ENCODE peak calls at places on chromosome 16, in eight cellular contexts. V, L, P, J, F, U, K and T are unnamed samples.

GRCh38 chr16:1510941-1511351 is 17.8 kb downstream of the TELO2 start:
- DNase-seq in V (no peak), L (no peak), P (no peak), J (no peak), F (no peak), U (no peak), K (peak), T (no peak)

GRCh38 chr16:88619859-88620655 is 18.3 kb upstream of the IL17C start:
- DNase-seq in V (peak), L (no peak), P (no peak), J (no peak), F (peak), U (no peak), K (no peak), T (no peak)

GRCh38 chr16:51113254-51114125 is 37.6 kb downstream of the SALL1 start:
- DNase-seq in V (no peak), L (no peak), P (no peak), J (no peak), F (no peak), U (no peak), K (peak), T (no peak)

GRCh38 chr16:24975428-24975889 is 39.7 kb downstream of the ARHGAP17 start:
- DNase-seq in V (no peak), L (no peak), P (no peak), J (no peak), F (no peak), U (peak), K (no peak), T (no peak)

GRCh38 chr16:74785031-74785430 is 10.4 kb upstream of the FA2H start:
- DNase-seq in V (no peak), L (no peak), P (no peak), J (no peak), F (no peak), U (no peak), K (no peak), T (no peak)

GRCh38 chr16:21100447-21100846 is 50.2 kb downstream of the DNAH3 start:
- DNase-seq in V (peak), L (no peak), P (no peak), J (no peak), F (no peak), U (peak), K (no peak), T (no peak)

GRCh38 chr16:56087636-56088035 is 103.7 kb upstream of the GNAO1 start:
- DNase-seq in V (no peak), L (no peak), P (no peak), J (no peak), F (no peak), U (no peak), K (no peak), T (no peak)

GRCh38 chr16:75614247-75614897 is 8.7 kb downstream of the ADAT1 start:
- DNase-seq in V (no peak), L (no peak), P (no peak), J (no peak), F (no peak), U (peak), K (no peak), T (no peak)

GRCh38 chr16:19502395-19503131 is 19.3 kb downstream of the GDE1 start:
- DNase-seq in V (no peak), L (peak), P (peak), J (peak), F (peak), U (peak), K (peak), T (peak)

GRCh38 chr16:12271006-12271405 is 294.5 kb downstream of the SNX29 start:
- DNase-seq in V (no peak), L (no peak), P (peak), J (no peak), F (no peak), U (peak), K (peak), T (peak)

GRCh38 chr16:69535123-69536050 is 30.4 kb upstream of the NFAT5 start:
- DNase-seq in V (no peak), L (no peak), P (no peak), J (no peak), F (no peak), U (peak), K (no peak), T (no peak)

GRCh38 chr16:23785842-23786241 is 31.0 kb downstream of the CHP2 start:
- DNase-seq in V (no peak), L (no peak), P (no peak), J (no peak), F (no peak), U (no peak), K (no peak), T (no peak)

GRCh38 chr16:50627419-50627818 is 53.7 kb downstream of the SNX20 start:
- DNase-seq in V (no peak), L (peak), P (no peak), J (no peak), F (peak), U (peak), K (peak), T (peak)

GRCh38 chr16:4908854-4909401 is 28.0 kb downstream of the PPL start:
- DNase-seq in V (no peak), L (no peak), P (no peak), J (no peak), F (no peak), U (no peak), K (no peak), T (no peak)

GRCh38 chr16:23432176-23433128 is 20.5 kb downstream of the COG7 start:
- DNase-seq in V (no peak), L (no peak), P (no peak), J (no peak), F (no peak), U (no peak), K (no peak), T (no peak)

GRCh38 chr16:22890976-22891375 is 77.0 kb downstream of the HS3ST2 start:
- DNase-seq in V (no peak), L (no peak), P (no peak), J (no peak), F (no peak), U (no peak), K (no peak), T (no peak)

GRCh38 chr16:89104303-89104702 is 10.7 kb downstream of the ACSF3 start:
- DNase-seq in V (no peak), L (no peak), P (no peak), J (no peak), F (no peak), U (no peak), K (no peak), T (no peak)

GRCh38 chr16:68354816-68355215 is 44.0 kb downstream of the PRMT7 start:
- DNase-seq in V (no peak), L (no peak), P (no peak), J (no peak), F (no peak), U (no peak), K (no peak), T (no peak)

GRCh38 chr16:58970775-58971174 is 236.7 kb upstream of the GOT2 start:
- DNase-seq in V (no peak), L (no peak), P (no peak), J (no peak), F (no peak), U (no peak), K (no peak), T (no peak)

GRCh38 chr16:9955677-9956076 is 226.6 kb downstream of the GRIN2A start:
- DNase-seq in V (no peak), L (no peak), P (no peak), J (no peak), F (no peak), U (no peak), K (no peak), T (no peak)

GRCh38 chr16:56861756-56862155 is 3.3 kb upstream of the SLC12A3 start:
- DNase-seq in V (no peak), L (no peak), P (no peak), J (no peak), F (no peak), U (no peak), K (no peak), T (no peak)

GRCh38 chr16:58582971-58583765 is 46.5 kb downstream of the CNOT1 start:
- DNase-seq in V (no peak), L (no peak), P (no peak), J (peak), F (no peak), U (peak), K (peak), T (no peak)

GRCh38 chr16:89294486-89294885 is 77.0 kb downstream of the ZNF778 start:
- DNase-seq in V (no peak), L (no peak), P (no peak), J (no peak), F (no peak), U (no peak), K (no peak), T (no peak)

GRCh38 chr16:49651980-49652379 is 203.9 kb downstream of the ZNF423 start:
- DNase-seq in V (no peak), L (no peak), P (no peak), J (no peak), F (no peak), U (no peak), K (no peak), T (no peak)

GRCh38 chr16:89319883-89320716 is 102.6 kb downstream of the ZNF778 start:
- DNase-seq in V (no peak), L (no peak), P (peak), J (no peak), F (no peak), U (peak), K (no peak), T (peak)

GRCh38 chr16:23670137-23670776 is 8.4 kb upstream of the PLK1 start:
- DNase-seq in V (peak), L (no peak), P (no peak), J (no peak), F (no peak), U (peak), K (no peak), T (no peak)

GRCh38 chr16:11824362-11824761 is 27.0 kb downstream of the RSL1D1 start:
- DNase-seq in V (no peak), L (peak), P (no peak), J (no peak), F (no peak), U (peak), K (no peak), T (peak)

GRCh38 chr16:24729967-24730815 is 740 bp downstream of the TNRC6A start:
- DNase-seq in V (no peak), L (peak), P (peak), J (no peak), F (no peak), U (peak), K (peak), T (peak)

GRCh38 chr16:56288019-56288418 is 96.7 kb downstream of the GNAO1 start:
- DNase-seq in V (no peak), L (no peak), P (no peak), J (no peak), F (no peak), U (no peak), K (no peak), T (no peak)

GRCh38 chr16:75550211-75550662 is 5.8 kb downstream of the TMEM231 start:
- DNase-seq in V (no peak), L (peak), P (no peak), J (no peak), F (no peak), U (peak), K (peak), T (no peak)

GRCh38 chr16:34078697-34079096 is 619.3 kb downstream of the TP53TG3F start:
- DNase-seq in V (peak), L (no peak), P (no peak), J (peak), F (no peak), U (peak), K (no peak), T (no peak)

GRCh38 chr16:3023415-3023668 is 400 bp downstream of the HCFC1R1 start:
- DNase-seq in V (no peak), L (peak), P (peak), J (no peak), F (peak), U (peak), K (peak), T (peak)

DNA sequence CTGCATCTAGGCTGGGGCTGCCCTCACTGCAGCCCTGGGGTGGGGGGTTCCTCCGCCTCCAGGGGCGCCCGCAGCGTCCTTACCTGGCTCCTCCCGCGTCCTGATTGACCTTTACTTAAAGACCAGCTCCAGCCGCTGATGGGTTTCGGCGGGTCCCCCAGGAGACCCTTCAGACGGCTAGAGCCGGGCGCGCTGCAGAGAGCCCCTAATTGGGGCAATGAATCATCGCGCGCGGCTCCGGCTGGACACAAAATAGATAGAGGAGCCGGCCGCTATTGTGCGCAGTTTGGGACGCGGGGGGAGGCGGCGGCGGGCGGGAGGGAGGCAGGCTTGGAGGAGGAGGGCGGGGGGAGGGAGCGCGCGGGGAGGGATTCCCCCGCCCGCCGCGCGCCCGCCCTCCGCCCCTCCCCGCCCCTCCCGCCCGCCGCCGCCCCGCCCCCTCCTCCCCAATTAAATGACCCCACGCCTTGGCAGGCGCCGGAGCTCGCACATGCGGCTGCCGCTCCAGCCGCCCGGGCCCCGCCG is 56.5 kb upstream of the CIBAR2 start:
- DNase-seq in V (no peak), L (peak), P (peak), J (no peak), F (no peak), U (peak), K (peak), T (peak)
- H3K4me3 ChIP-seq in V (peak), L (peak), P (peak), J (peak), F (no peak), U (peak), K (peak), T (no peak)

DNA sequence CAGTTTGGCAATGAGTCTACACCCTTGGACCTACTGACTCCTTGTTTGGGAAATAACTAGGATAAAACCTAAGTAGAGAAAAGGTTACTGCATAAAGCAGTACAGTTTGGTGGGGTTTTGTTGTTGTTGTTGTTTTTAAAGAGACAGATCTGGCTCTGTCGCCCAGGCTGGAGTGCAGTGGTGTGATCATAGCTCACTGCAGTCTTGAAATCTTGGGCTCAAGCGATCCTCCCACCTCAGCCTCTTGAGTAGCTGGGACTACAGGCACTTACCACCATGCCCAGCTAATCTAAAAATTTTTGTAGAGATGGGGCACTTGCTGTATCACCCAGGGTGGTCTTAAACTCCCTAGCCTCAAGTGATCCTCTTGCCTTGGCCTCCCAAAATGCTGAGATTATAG is 1.2 kb downstream of the PDP2 start:
- DNase-seq in V (no peak), L (no peak), P (no peak), J (no peak), F (no peak), U (no peak), K (no peak), T (no peak)
- H3K4me3 ChIP-seq in V (peak), L (no peak), P (peak), J (peak), F (no peak), U (peak), K (peak), T (no peak)

GRCh38 chr16:73071131-73071940 is 23.4 kb upstream of the ZFHX3 start:
- DNase-seq in V (no peak), L (no peak), P (no peak), J (no peak), F (no peak), U (peak), K (peak), T (peak)
- H3K4me3 ChIP-seq in V (no peak), L (no peak), P (no peak), J (no peak), F (no peak), U (peak), K (peak), T (no peak)

DNA sequence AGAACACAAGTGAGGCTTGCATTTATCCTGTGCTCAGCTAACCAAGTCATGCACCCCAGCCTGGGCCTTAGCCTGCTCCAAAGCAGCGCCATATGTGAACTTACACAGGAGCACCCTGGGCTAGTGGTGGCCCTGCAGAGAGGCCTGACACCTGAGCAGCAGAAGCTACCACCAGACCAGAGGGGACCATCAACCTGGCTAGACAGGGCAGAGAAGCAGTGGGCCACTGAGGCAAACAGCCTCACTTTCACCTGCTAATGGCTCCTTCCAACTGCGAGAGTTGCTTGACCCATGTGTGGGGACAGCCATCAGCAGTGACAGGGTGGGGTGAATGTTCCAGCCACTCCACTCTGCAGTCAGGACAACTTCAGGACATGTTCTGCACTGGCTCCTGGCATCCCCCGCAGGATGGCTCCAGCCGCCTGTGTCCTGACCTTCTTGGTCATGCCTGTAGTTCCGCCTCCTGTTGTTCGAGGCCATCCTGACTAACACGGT is 2.9 kb upstream of the C16orf95 start:
- DNase-seq in V (no peak), L (no peak), P (no peak), J (no peak), F (no peak), U (no peak), K (no peak), T (no peak)
- H3K4me3 ChIP-seq in V (no peak), L (no peak), P (no peak), J (no peak), F (no peak), U (no peak), K (no peak), T (no peak)